ENCODE peak calls at places on chromosomes 6 and 20, in four cellular contexts. H is SK-N-SH, E is K562, Y is HepG2. X is an unnamed sample.

GRCh38 chr6:138523347-138524210 is 24.3 kb upstream of the NHSL1 start:
- DNase-seq in Y (no peak), H (no peak), E (no peak), X (no peak)

GRCh38 chr6:124577734-124578281 is 384.4 kb upstream of the RNF217 start:
- DNase-seq in H (no peak), Y (no peak), E (no peak), X (no peak)

GRCh38 chr20:61718361-61718760 is 347.3 kb downstream of the TAF4 start:
- DNase-seq in H (no peak), Y (no peak), E (no peak), X (no peak)

GRCh38 chr20:53829086-53829703 is 235.6 kb upstream of the ZNF217 start:
- DNase-seq in Y (no peak), H (no peak), E (peak), X (no peak)

GRCh38 chr6:49949062-49949461 is 14.9 kb downstream of the DEFB114 start:
- DNase-seq in E (peak), H (no peak), Y (no peak), X (no peak)

GRCh38 chr6:170505306-170505705 is 47.8 kb downstream of the PSMB1 start:
- DNase-seq in Y (no peak), H (no peak), E (no peak), X (no peak)

GRCh38 chr6:84066536-84066935 is 33.0 kb downstream of the MRAP2 start:
- DNase-seq in H (no peak), Y (no peak), E (no peak), X (no peak)

GRCh38 chr20:32914031-32914430 is 55.3 kb downstream of the EFCAB8 start:
- DNase-seq in H (no peak), Y (no peak), E (no peak), X (no peak)

GRCh38 chr6:13924146-13924948 is 405 bp upstream of the RNF182 start:
- DNase-seq in E (peak), Y (no peak), H (peak), X (no peak)

GRCh38 chr6:36858407-36858981 is 16.1 kb downstream of the PPIL1 start:
- DNase-seq in H (no peak), E (no peak), Y (peak), X (no peak)

GRCh38 chr20:40692240-40693011 is 3.4 kb upstream of the MAFB start:
- DNase-seq in Y (no peak), E (no peak), H (no peak), X (no peak)

GRCh38 chr6:34066284-34066571 is 79.7 kb downstream of the GRM4 start:
- DNase-seq in E (no peak), Y (no peak), H (no peak), X (no peak)

GRCh38 chr6:93915961-93916360 is 496.6 kb upstream of the EPHA7 start:
- DNase-seq in Y (no peak), H (no peak), E (no peak), X (no peak)

GRCh38 chr20:4932061-4932460 is 69.2 kb downstream of the SLC23A2 start:
- DNase-seq in Y (no peak), E (no peak), H (no peak), X (no peak)

GRCh38 chr20:34069341-34070078 is 42.5 kb downstream of the EIF2S2 start:
- DNase-seq in Y (peak), E (peak), H (peak), X (no peak)

GRCh38 chr6:119096683-119097310 is 18.3 kb upstream of the FAM184A start:
- DNase-seq in E (no peak), H (no peak), Y (no peak), X (no peak)

GRCh38 chr6:118984342-118984741 is 49.4 kb upstream of the MCM9 start:
- DNase-seq in Y (no peak), H (no peak), E (no peak), X (no peak)

GRCh38 chr6:126040826-126041225 is 54.5 kb downstream of the TRMT11 start:
- DNase-seq in H (no peak), E (no peak), Y (peak), X (no peak)

GRCh38 chr6:106253194-106253593 is 72.4 kb downstream of the ATG5 start:
- DNase-seq in Y (no peak), H (no peak), E (no peak), X (no peak)

GRCh38 chr6:48535569-48535968 is 424.6 kb upstream of the PTCHD4 start:
- DNase-seq in Y (no peak), E (no peak), H (no peak), X (no peak)

GRCh38 chr6:155154158-155154830 is 109.5 kb upstream of the CLDN20 start:
- DNase-seq in H (peak), E (peak), Y (peak), X (no peak)

GRCh38 chr6:119887671-119888070 is 538.1 kb upstream of the MAN1A1 start:
- DNase-seq in H (no peak), E (no peak), Y (no peak), X (no peak)

GRCh38 chr20:34529742-34530141 is 13.5 kb downstream of the DYNLRB1 start:
- DNase-seq in Y (no peak), E (no peak), H (no peak), X (no peak)

GRCh38 chr20:42688576-42688975 is 501.1 kb downstream of the PTPRT start:
- DNase-seq in E (peak), Y (no peak), H (no peak), X (no peak)

GRCh38 chr6:37353761-37354525 is at the start of gene RNF8:
- DNase-seq in H (peak), Y (peak), E (peak), X (peak)

GRCh38 chr20:45223136-45223535 is 2.0 kb downstream of the SEMG2 start:
- DNase-seq in Y (no peak), E (no peak), H (no peak), X (no peak)

GRCh38 chr6:106069478-106069877 is 16.7 kb upstream of the PRDM1 start:
- DNase-seq in Y (peak), E (peak), H (peak), X (no peak)

GRCh38 chr6:36980876-36981619 is 4.9 kb downstream of the MTCH1 start:
- DNase-seq in E (no peak), Y (no peak), H (no peak), X (no peak)

GRCh38 chr6:138272543-138273305 is 54.4 kb upstream of the PBOV1 start:
- DNase-seq in Y (no peak), H (no peak), E (no peak), X (no peak)

GRCh38 chr20:33650111-33650752 is 11.9 kb upstream of the C20orf144 start:
- DNase-seq in Y (no peak), H (peak), E (no peak), X (no peak)

GRCh38 chr20:24027229-24027628 is 38.6 kb upstream of the GGTLC1 start:
- DNase-seq in Y (no peak), H (no peak), E (peak), X (no peak)

GRCh38 chr6:117463762-117464665 is 18.5 kb upstream of the DCBLD1 start:
- DNase-seq in E (no peak), Y (no peak), H (no peak), X (no peak)

GRCh38 chr6:13760948-13761347 is 49.3 kb upstream of the RANBP9 start:
- DNase-seq in H (no peak), Y (no peak), E (no peak), X (no peak)

GRCh38 chr6:33597551-33598322 is 17.7 kb upstream of the BAK1 start:
- DNase-seq in H (no peak), E (no peak), Y (no peak), X (no peak)

GRCh38 chr6:134689177-134689576 is 260.7 kb downstream of the ALDH8A1 start:
- DNase-seq in Y (no peak), E (no peak), H (peak), X (no peak)

GRCh38 chr6:134686071-134686470 is 263.8 kb downstream of the ALDH8A1 start:
- DNase-seq in Y (no peak), E (no peak), H (no peak), X (no peak)

GRCh38 chr6:134680433-134680832 is 269.5 kb downstream of the ALDH8A1 start:
- DNase-seq in E (no peak), Y (no peak), H (no peak), X (no peak)

GRCh38 chr6:134680021-134680420 is 269.9 kb downstream of the ALDH8A1 start:
- DNase-seq in E (no peak), H (no peak), Y (no peak), X (no peak)

DNA sequence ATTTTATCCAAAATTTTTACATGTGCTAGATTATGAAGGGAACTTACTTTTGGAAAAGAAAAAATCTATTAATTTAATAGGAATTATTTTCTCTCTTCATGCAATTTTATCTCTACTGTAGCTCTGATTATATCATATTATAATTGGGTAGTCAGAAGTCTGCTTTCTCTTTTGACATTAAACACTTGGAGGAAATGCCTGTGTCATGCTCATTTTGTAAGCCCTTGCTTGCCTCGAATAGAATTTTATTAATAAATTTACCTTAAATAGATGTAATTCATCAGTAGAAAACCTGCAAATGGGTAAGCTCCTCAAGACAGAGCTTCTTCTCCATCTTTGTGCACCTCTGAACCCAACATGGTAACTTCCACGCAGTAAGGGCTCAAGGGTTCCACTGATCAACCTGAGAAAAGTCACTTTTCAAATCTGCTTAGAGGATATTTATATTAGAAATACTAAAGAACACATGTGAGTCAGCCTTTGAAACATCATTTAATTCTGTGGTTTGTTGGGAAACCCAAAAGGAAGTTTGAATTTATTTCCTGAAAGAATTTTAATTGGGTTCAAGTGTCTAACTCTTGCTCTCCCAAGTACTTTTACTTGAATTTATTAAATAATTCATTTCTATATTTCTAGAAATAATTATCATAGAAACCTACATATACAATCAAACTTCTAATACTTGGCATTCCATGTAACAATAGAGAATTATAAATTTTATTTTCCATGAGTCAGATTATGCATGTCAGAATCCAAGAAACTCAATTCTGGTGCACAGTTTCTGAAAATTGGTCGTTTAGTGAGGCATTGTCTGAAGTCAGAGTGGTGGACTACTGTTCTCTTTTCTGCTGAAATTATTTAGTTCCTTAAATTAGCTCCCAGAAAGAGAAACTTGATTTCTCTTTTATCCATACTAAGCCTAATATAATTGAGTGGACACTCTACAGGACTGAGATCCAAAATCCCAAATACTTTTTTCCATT is 265.8 kb downstream of the ALDH8A1 start:
- DNase-seq in E (no peak), H (no peak), Y (no peak), X (no peak)
- TF ChIP-seq TAF1 in E (no peak), H (no peak), Y (no peak), X (no peak)

GRCh38 chr20:49567421-49568256 is at the start of gene PTGIS:
- DNase-seq in Y (no peak), H (peak), E (no peak), X (no peak)
- TF ChIP-seq TAF1 in Y (no peak), H (no peak), E (no peak), X (no peak)

DNA sequence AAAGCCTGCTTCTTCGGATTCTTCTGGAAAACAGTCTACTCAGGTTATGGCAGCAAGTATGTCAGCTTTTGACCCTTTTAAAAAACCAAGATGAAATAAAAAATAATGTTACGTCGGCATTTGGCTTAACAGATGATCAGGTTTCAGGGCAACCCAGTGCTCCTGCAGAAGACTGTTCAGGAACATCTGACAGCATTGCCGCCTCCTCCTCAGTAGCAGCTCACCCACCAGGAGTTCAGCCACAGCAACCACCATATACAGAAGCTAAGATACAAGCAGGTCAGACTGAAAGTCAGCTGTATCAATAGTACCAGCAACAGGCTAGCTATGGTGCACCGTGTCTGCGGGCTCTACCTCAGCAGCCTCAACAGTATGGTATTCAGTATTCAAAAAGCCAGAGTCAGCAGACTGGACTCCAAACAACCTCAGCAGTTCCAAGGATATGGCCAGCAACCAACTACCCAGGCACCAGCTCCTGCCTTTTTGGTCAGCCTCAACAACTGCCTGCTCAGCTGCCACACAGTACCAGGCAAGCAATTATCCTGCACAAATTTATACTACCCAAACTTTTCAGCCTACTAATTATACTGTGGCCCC is 51.9 kb downstream of the BTBD9 start:
- DNase-seq in Y (no peak), E (no peak), H (no peak), X (no peak)
- TF ChIP-seq TAF1 in Y (no peak), E (no peak), H (no peak), X (no peak)

DNA sequence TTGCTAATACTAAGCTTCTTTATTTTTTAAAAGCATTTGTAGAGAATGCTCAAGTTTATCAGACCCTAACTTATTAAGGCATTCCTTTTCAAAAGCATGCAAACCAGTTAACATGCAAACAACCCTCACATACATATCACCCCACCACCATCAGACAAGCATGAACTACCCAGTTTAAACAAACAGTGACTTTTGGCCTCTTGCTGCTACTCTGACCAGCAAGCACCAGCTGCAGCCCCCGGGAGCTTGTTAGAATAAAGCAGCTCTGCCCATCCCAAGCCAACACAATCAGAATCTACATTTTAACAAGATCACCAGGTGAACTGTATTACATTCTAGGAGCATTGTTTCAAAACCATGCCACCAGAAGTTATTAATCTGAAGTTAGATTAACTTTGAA is 5.8 kb upstream of the NUP153 start:
- DNase-seq in H (no peak), Y (peak), E (peak), X (no peak)
- TF ChIP-seq TAF1 in H (no peak), Y (no peak), E (no peak), X (no peak)

GRCh38 chr6:31532644-31533454 is 4.1 kb downstream of the MCCD1 start:
- DNase-seq in Y (no peak), E (no peak), H (no peak), X (no peak)
- TF ChIP-seq TAF1 in Y (no peak), E (no peak), H (no peak), X (no peak)

DNA sequence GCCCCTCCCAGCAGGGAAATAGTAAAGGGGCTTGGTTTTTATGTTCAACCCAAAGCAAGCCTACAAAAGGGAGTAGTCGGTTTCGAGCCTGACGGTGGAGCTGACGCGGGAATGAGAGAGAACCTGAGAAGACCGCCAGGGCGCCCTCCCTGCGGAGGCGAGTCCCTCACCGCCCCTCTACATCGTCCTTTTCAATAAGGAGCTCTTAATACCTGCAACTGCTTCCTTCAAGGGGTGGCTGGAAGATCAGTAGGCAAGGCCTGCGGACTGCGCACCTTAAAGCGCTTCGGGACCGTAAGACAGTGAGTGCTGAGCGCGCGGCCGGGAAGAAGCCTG is 709 bp upstream of the ZNF76 start:
- DNase-seq in E (peak), Y (peak), H (peak), X (no peak)
- TF ChIP-seq TAF1 in E (no peak), Y (no peak), H (no peak), X (peak)